ENCODE peak calls at places on chromosomes 5 and 9, in seven cellular contexts. N, R, Z, H, B, J and V are unnamed samples.

GRCh38 chr5:164649266-164649665 is 1143.8 kb downstream of the MAT2B start:
- DNase-seq in Z (no peak), N (no peak), J (no peak), R (no peak), H (no peak), B (peak), V (peak)

GRCh38 chr9:113705306-113705937 is 170.7 kb upstream of the ZNF618 start:
- DNase-seq in R (no peak), J (no peak), N (no peak), H (no peak), Z (no peak), B (no peak), V (no peak)

GRCh38 chr9:110427497-110428104 is 89.9 kb upstream of the TXNDC8 start:
- DNase-seq in J (no peak), N (no peak), B (peak), Z (no peak), H (peak), R (no peak), V (no peak)

GRCh38 chr5:107868994-107869393 is 198.3 kb upstream of the EFNA5 start:
- DNase-seq in B (no peak), H (no peak), J (no peak), N (no peak), Z (no peak), R (no peak), V (no peak)

GRCh38 chr9:29144476-29144875 is 1571.2 kb upstream of the C9orf72 start:
- DNase-seq in H (no peak), R (peak), N (no peak), J (no peak), B (peak), Z (no peak), V (no peak)

GRCh38 chr9:129140397-129141065 is 29.3 kb downstream of the PTPA start:
- DNase-seq in N (peak), B (peak), R (peak), Z (no peak), J (no peak), H (no peak), V (no peak)

GRCh38 chr5:145697251-145698016 is 137.7 kb downstream of the PRELID2 start:
- DNase-seq in R (no peak), B (peak), H (no peak), Z (no peak), N (peak), J (no peak), V (no peak)

GRCh38 chr5:19018822-19019221 is 969.2 kb downstream of the CDH18 start:
- DNase-seq in R (no peak), B (no peak), N (no peak), H (no peak), Z (no peak), J (no peak), V (no peak)